ENCODE peak calls at places on chromosomes 7 and 10, in six cellular contexts. U, N, W, K, F and B are unnamed samples.

GRCh38 chr10:122344741-122345258 is 29.7 kb upstream of the PLEKHA1 start:
- DNase-seq in N (no peak), U (no peak), K (no peak), F (peak; percentile 32), W (no peak), B (no peak)

GRCh38 chr10:96325719-96326373 is 21.6 kb downstream of the DNTT start:
- DNase-seq in U (no peak), W (no peak), K (no peak), F (no peak), N (peak; percentile 30), B (no peak)

GRCh38 chr7:87146740-87147386 is 5.4 kb upstream of the DMTF1 start:
- DNase-seq in F (no peak), K (no peak), W (no peak), U (no peak), N (no peak), B (no peak)

GRCh38 chr7:155863721-155864151 is 51.5 kb upstream of the SHH start:
- DNase-seq in F (no peak), K (no peak), W (no peak), N (no peak), U (no peak), B (no peak)

GRCh38 chr7:39540320-39540719 is 25.9 kb upstream of the YAE1 start:
- DNase-seq in F (no peak), K (peak; percentile 55), N (no peak), W (no peak), U (no peak), B (no peak)

GRCh38 chr7:95525503-95525902 is 39.8 kb downstream of the ASB4 start:
- DNase-seq in F (peak; percentile 3), W (no peak), N (no peak), K (no peak), U (no peak), B (no peak)

GRCh38 chr10:1595242-1595600 is 142.1 kb downstream of the ADARB2 start:
- DNase-seq in N (no peak), U (no peak), K (no peak), F (no peak), W (no peak), B (no peak)

GRCh38 chr10:51405580-51406367 is 293.6 kb downstream of the CSTF2T start:
- DNase-seq in N (no peak), W (no peak), K (no peak), F (peak; percentile 85), U (no peak), B (no peak)

GRCh38 chr7:115911466-115911865 is 119.1 kb downstream of the TFEC start:
- DNase-seq in K (no peak), U (no peak), W (no peak), N (no peak), F (peak; percentile 4), B (no peak)

GRCh38 chr10:4061441-4061951 is 276.5 kb upstream of the KLF6 start:
- DNase-seq in K (no peak), F (peak; percentile 68), U (no peak), W (no peak), N (no peak), B (no peak)

GRCh38 chr10:19819419-19820033 is 3.3 kb downstream of the PLXDC2 start:
- DNase-seq in N (peak; percentile 76), F (peak; percentile 39), U (no peak), K (peak; percentile 48), W (no peak), B (no peak)

GRCh38 chr10:88831709-88832108 is 19.9 kb downstream of the ANKRD22 start:
- DNase-seq in N (no peak), W (no peak), K (no peak), F (no peak), U (peak; percentile 25), B (no peak)